ENCODE peak calls at places on chromosomes 1 and 21, in five cellular contexts. U is fibroblast of mammary gland; C is right lobe of liver; E is kidney epithelial cell; I is effector memory CD4-positive, alpha-beta T cell. T is an unnamed sample.

GRCh38 chr1:62187548-62187947 is 7.1 kb upstream of the L1TD1 start:
- DNase-seq in E (no peak), C (no peak), I (no peak), U (no peak), T (no peak)

GRCh38 chr21:21200939-21201610 is 202.9 kb downstream of the NCAM2 start:
- DNase-seq in C (no peak), E (no peak), U (peak; percentile 42), I (no peak), T (no peak)

GRCh38 chr1:8560611-8561544 is 243.0 kb downstream of the SLC45A1 start:
- DNase-seq in I (no peak), C (no peak), E (peak; percentile 34), U (peak; percentile 63), T (no peak)

GRCh38 chr21:38170705-38171682 is 85.8 kb upstream of the KCNJ15 start:
- DNase-seq in I (no peak), E (no peak), U (peak; percentile 44), C (no peak), T (peak; percentile 45)

GRCh38 chr1:177858222-177858894 is 111.5 kb downstream of the SEC16B start:
- DNase-seq in C (no peak), U (peak; percentile 58), I (no peak), E (no peak), T (no peak)

GRCh38 chr1:31306278-31306677 is 9.4 kb downstream of the ZCCHC17 start:
- DNase-seq in U (peak; percentile 98), E (peak; percentile 53), C (no peak), I (no peak), T (no peak)

GRCh38 chr1:15757575-15758401 is 807 bp upstream of the FBLIM1 start:
- DNase-seq in E (no peak), I (no peak), U (no peak), C (no peak), T (no peak)

GRCh38 chr1:226424228-226425003 is 16.5 kb upstream of the PARP1 start:
- DNase-seq in E (no peak), I (no peak), U (peak; percentile 44), C (no peak), T (no peak)

GRCh38 chr1:51236548-51237312 is 657 bp downstream of the RNF11 start:
- DNase-seq in I (peak; percentile 16), E (no peak), U (peak; percentile 37), C (peak; percentile 72), T (peak; percentile 44)

GRCh38 chr1:45802343-45803298 is 791 bp upstream of the MAST2 start:
- DNase-seq in C (no peak), I (no peak), E (peak; percentile 94), U (peak; percentile 99), T (peak; percentile 59)

GRCh38 chr1:51347398-51348146 is 17.2 kb upstream of the TTC39A start:
- DNase-seq in E (no peak), U (no peak), C (no peak), I (no peak), T (no peak)

GRCh38 chr1:29197590-29197924 is 15.9 kb upstream of the SRSF4 start:
- DNase-seq in I (no peak), U (peak; percentile 53), C (peak; percentile 42), E (no peak), T (peak; percentile 40)

GRCh38 chr1:183622884-183623785 is 12.4 kb downstream of the ARPC5 start:
- DNase-seq in E (peak; percentile 45), U (peak; percentile 70), I (peak; percentile 20), C (no peak), T (peak; percentile 50)

GRCh38 chr1:32241011-32241763 is 5.8 kb upstream of the FAM167B start:
- DNase-seq in E (no peak), I (no peak), U (peak; percentile 19), C (peak; percentile 66), T (peak; percentile 66)

GRCh38 chr1:115727706-115728249 is 40.7 kb downstream of the CASQ2 start:
- DNase-seq in U (peak; percentile 95), E (peak; percentile 75), C (peak; percentile 81), I (no peak), T (peak; percentile 40)

GRCh38 chr1:91901231-91901630 is 15.3 kb upstream of the TGFBR3 start:
- DNase-seq in C (no peak), E (no peak), I (no peak), U (no peak), T (no peak)

GRCh38 chr1:204480515-204480914 is 14.1 kb downstream of the PIK3C2B start:
- DNase-seq in U (no peak), E (no peak), I (no peak), C (no peak), T (no peak)

GRCh38 chr1:160416369-160416768 is 16.0 kb downstream of the VANGL2 start:
- DNase-seq in C (no peak), E (no peak), I (no peak), U (peak; percentile 26), T (no peak)

GRCh38 chr21:42079939-42080787 is 9.0 kb downstream of the UMODL1 start:
- DNase-seq in C (no peak), E (no peak), U (peak; percentile 64), I (no peak), T (no peak)

GRCh38 chr1:46456411-46456963 is 33.1 kb upstream of the DMBX1 start:
- DNase-seq in C (no peak), I (no peak), U (peak; percentile 6), E (no peak), T (no peak)

GRCh38 chr1:119547306-119547705 is 40.3 kb downstream of the HSD3B1 start:
- DNase-seq in E (no peak), I (no peak), C (no peak), U (no peak), T (no peak)

GRCh38 chr1:243234978-243235657 is 20.0 kb downstream of the CEP170 start:
- DNase-seq in E (no peak), C (no peak), U (peak; percentile 74), I (no peak), T (no peak)

GRCh38 chr1:40622936-40623629 is 42.4 kb downstream of the RIMS3 start:
- DNase-seq in U (no peak), E (no peak), C (no peak), I (no peak), T (no peak)

GRCh38 chr1:94247146-94248094 is 10.0 kb upstream of the ARHGAP29 start:
- DNase-seq in I (no peak), E (no peak), C (peak; percentile 90), U (peak; percentile 58), T (peak; percentile 89)

GRCh38 chr1:94246692-94247145 is 9.3 kb upstream of the ARHGAP29 start:
- DNase-seq in I (no peak), U (no peak), C (no peak), E (no peak), T (no peak)

GRCh38 chr1:94244816-94245215 is 7.4 kb upstream of the ARHGAP29 start:
- DNase-seq in E (no peak), U (peak; percentile 33), I (no peak), C (no peak), T (no peak)

GRCh38 chr1:94243665-94244064 is 6.3 kb upstream of the ARHGAP29 start:
- DNase-seq in C (no peak), U (no peak), E (no peak), I (no peak), T (no peak)

DNA sequence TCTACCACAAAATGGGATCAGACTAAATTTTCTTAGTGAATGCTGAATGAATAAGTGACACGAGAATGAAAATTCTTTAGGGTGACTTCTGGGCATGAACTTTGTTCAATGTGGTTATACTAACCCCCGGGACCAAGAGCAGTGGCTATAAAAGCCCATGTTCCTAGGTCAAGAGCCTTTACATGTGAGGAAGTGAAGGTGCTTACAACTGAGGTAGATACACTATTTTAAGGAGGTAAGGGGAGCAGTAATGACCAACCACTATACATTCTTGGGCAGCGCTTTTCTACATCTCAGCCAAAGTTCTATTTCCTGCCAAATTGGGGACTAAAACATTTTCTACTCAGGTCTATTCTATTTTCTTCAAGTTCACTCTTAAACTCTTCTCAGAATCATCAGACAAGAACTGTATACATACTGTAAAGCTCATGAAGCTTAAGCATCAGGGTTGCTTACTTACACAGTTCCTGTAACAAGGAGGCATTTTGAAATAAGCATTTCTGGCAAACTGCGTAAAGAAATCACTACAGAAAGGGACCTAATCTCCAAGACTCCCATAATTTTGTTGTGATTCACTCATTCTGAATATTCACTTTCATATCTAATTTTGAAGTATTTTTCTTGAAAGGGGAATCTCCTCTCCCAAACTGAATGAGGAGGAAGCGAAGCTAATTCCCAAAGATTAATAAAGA is 8.5 kb upstream of the ARHGAP29 start:
- DNase-seq in E (no peak), U (no peak), C (no peak), I (no peak), T (no peak)
- H3K4me3 ChIP-seq in E (peak overlapping the region; percentile 97), U (peak overlapping the region; percentile 77), C (no peak overlapping the region), I (no peak overlapping the region), T (peak overlapping the region; percentile 68)

DNA sequence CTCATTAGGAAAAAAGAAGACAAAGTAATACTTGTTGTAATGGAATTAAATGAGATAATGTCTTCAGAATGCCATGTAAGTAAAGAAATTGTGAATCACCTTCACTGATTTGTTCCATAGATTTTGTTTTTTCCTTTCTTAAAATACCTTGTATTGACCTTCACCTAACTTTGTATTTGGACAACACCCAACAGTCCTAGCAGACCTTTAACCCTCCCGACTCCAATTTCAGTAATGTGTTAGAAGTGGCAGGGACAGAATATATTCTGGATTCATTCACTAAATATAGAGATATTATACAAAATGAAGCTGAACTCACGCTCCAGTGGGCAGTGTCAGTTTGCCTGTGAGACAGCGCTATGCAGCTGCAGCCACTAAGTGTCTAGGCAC is 57.9 kb downstream of the UCK2 start:
- DNase-seq in U (no peak), I (no peak), C (no peak), E (no peak), T (no peak)
- H3K4me3 ChIP-seq in U (no peak overlapping the region), I (no peak overlapping the region), C (no peak overlapping the region), E (no peak overlapping the region), T (no peak overlapping the region)

GRCh38 chr1:164902491-164902890 is 343.5 kb downstream of the PBX1 start:
- DNase-seq in E (no peak), I (no peak), C (no peak), U (no peak), T (no peak)
- H3K4me3 ChIP-seq in E (no peak overlapping the region), I (no peak overlapping the region), C (no peak overlapping the region), U (no peak overlapping the region), T (no peak overlapping the region)

DNA sequence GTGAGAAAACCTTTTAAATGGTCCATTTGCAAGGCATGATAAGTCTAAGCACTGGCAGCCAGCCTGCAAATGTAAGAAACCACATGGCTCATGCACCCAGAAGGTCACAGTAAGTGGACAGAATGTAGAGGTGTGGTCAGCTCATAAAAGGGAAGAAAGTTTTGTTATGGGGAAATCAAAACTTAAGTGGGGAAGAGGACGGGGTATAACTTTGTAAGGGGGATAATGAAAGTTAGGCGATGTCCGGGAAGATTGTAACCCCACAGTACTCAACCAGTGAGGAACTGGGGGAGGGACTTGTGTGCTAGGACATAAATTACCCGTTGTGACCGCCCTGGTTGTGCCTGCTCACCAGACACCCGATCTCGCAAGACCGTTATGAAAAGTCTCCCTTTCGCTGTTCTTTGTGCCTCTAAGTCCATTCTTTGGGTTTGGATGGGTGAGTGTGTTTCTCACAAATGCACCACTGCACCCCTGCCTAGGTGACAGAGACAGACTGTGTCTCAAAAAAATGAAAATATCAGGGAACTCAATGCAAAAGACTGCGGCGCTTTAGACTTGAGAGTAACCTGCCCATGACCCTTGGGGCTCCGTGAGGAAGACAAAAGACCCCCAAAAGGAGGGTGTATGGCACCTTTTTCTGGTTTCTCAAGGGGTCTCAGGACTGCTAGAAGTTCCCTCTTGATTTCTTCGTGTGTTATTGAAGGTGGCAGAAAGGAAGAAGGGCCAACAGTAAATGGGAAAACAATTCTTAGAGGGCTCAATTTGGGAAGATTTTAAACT is 28.6 kb upstream of the ZNF496 start:
- DNase-seq in E (no peak), C (no peak), U (peak; percentile 34), I (no peak), T (no peak)
- H3K4me3 ChIP-seq in E (no peak overlapping the region), C (no peak overlapping the region), U (no peak overlapping the region), I (no peak overlapping the region), T (peak overlapping the region; percentile 19)

GRCh38 chr1:162976628-162977027 is 92.5 kb upstream of the RGS4 start:
- DNase-seq in I (peak; percentile 0), E (no peak), C (no peak), U (no peak), T (no peak)
- H3K4me3 ChIP-seq in I (no peak overlapping the region), E (no peak overlapping the region), C (no peak overlapping the region), U (no peak overlapping the region), T (no peak overlapping the region)